ENCODE peak calls at places on chromosomes 12 and 14, in four cellular contexts. One of them, this sample, is unnamed.
A peak's percentile ranks its signal among the peaks of the same experiment; 100 is the strongest.

GRCh38 chr12:125773033-125773432 is 707.8 kb downstream of the AACS start:
- DNase-seq in IMR-90: no peak
- DNase-seq in H1: peak; percentile 82
- DNase-seq in H9: peak; percentile 88
- DNase-seq in this sample: peak; percentile 90

GRCh38 chr14:68939893-68940613 is 39.0 kb downstream of the ACTN1 start:
- DNase-seq in IMR-90: peak; percentile 97
- DNase-seq in H1: no peak
- DNase-seq in H9: no peak
- DNase-seq in this sample: peak; percentile 96

GRCh38 chr14:102192840-102193502 is 53.3 kb downstream of the WDR20 start:
- DNase-seq in IMR-90: no peak
- DNase-seq in H1: no peak
- DNase-seq in H9: no peak
- DNase-seq in this sample: no peak

GRCh38 chr14:104247336-104248202 is 109.2 kb downstream of the KIF26A start:
- DNase-seq in IMR-90: no peak
- DNase-seq in H1: no peak
- DNase-seq in H9: peak; percentile 19
- DNase-seq in this sample: no peak

GRCh38 chr14:101001311-101002069 is 98.0 kb upstream of the RTL1 start:
- DNase-seq in IMR-90: peak; percentile 89
- DNase-seq in H1: no peak
- DNase-seq in H9: no peak
- DNase-seq in this sample: no peak

GRCh38 chr12:104167519-104168458 is 29.8 kb upstream of the NFYB start:
- DNase-seq in IMR-90: no peak
- DNase-seq in H1: no peak
- DNase-seq in H9: no peak
- DNase-seq in this sample: no peak

GRCh38 chr14:53581497-53581896 is 375.1 kb downstream of the BMP4 start:
- DNase-seq in IMR-90: no peak
- DNase-seq in H1: no peak
- DNase-seq in H9: no peak
- DNase-seq in this sample: peak; percentile 90

GRCh38 chr12:57127710-57128518 is at the start of gene LRP1:
- DNase-seq in IMR-90: peak; percentile 82
- DNase-seq in H1: peak; percentile 91
- DNase-seq in H9: peak; percentile 88
- DNase-seq in this sample: peak; percentile 88

GRCh38 chr12:29752121-29752520 is 31.6 kb downstream of the TMTC1 start:
- DNase-seq in IMR-90: peak; percentile 71
- DNase-seq in H1: no peak
- DNase-seq in H9: no peak
- DNase-seq in this sample: no peak

GRCh38 chr14:22895402-22895801 is 12.4 kb downstream of the REM2 start:
- DNase-seq in IMR-90: no peak
- DNase-seq in H1: no peak
- DNase-seq in H9: no peak
- DNase-seq in this sample: no peak

GRCh38 chr14:74551001-74551400 is 57.4 kb downstream of the ISCA2 start:
- DNase-seq in IMR-90: no peak
- DNase-seq in H1: no peak
- DNase-seq in H9: no peak
- DNase-seq in this sample: no peak

GRCh38 chr14:36619853-36620252 is 37.4 kb upstream of the NKX2-8 start:
- DNase-seq in IMR-90: no peak
- DNase-seq in H1: no peak
- DNase-seq in H9: no peak
- DNase-seq in this sample: no peak

GRCh38 chr12:21945002-21945401 is 3.8 kb upstream of the ABCC9 start:
- DNase-seq in IMR-90: no peak
- DNase-seq in H1: no peak
- DNase-seq in H9: no peak
- DNase-seq in this sample: no peak

GRCh38 chr12:94266796-94267529 is 118.6 kb downstream of the PLXNC1 start:
- DNase-seq in IMR-90: peak; percentile 61
- DNase-seq in H1: no peak
- DNase-seq in H9: no peak
- DNase-seq in this sample: no peak

GRCh38 chr12:124419292-124420040 is 124.6 kb downstream of the RFLNA start:
- DNase-seq in IMR-90: peak; percentile 97
- DNase-seq in H1: no peak
- DNase-seq in H9: no peak
- DNase-seq in this sample: peak; percentile 48

GRCh38 chr12:79524507-79525148 is 166.1 kb downstream of the PAWR start:
- DNase-seq in IMR-90: no peak
- DNase-seq in H1: no peak
- DNase-seq in H9: no peak
- DNase-seq in this sample: peak; percentile 57

GRCh38 chr12:31705651-31706050 is 23.2 kb downstream of the AMN1 start:
- DNase-seq in IMR-90: no peak
- DNase-seq in H1: no peak
- DNase-seq in H9: no peak
- DNase-seq in this sample: no peak

GRCh38 chr14:58216544-58216943 is 16.6 kb downstream of the ACTR10 start:
- DNase-seq in IMR-90: peak; percentile 32
- DNase-seq in H1: no peak
- DNase-seq in H9: no peak
- DNase-seq in this sample: no peak

GRCh38 chr14:21263284-21264024 is 5.8 kb downstream of the HNRNPC start:
- DNase-seq in IMR-90: peak; percentile 49
- DNase-seq in H1: peak; percentile 19
- DNase-seq in H9: no peak
- DNase-seq in this sample: no peak

GRCh38 chr14:95875831-95876768 is 532 bp upstream of the TUNAR start:
- DNase-seq in IMR-90: no peak
- DNase-seq in H1: peak; percentile 82
- DNase-seq in H9: peak; percentile 76
- DNase-seq in this sample: peak; percentile 71

GRCh38 chr12:71297930-71298329 is 140.1 kb upstream of the TSPAN8 start:
- DNase-seq in IMR-90: no peak
- DNase-seq in H1: no peak
- DNase-seq in H9: no peak
- DNase-seq in this sample: no peak

GRCh38 chr12:91256471-91256870 is 73.9 kb upstream of the DCN start:
- DNase-seq in IMR-90: peak; percentile 59
- DNase-seq in H1: no peak
- DNase-seq in H9: no peak
- DNase-seq in this sample: no peak

GRCh38 chr12:106049105-106049504 is 89.6 kb downstream of the NUAK1 start:
- DNase-seq in IMR-90: no peak
- DNase-seq in H1: no peak
- DNase-seq in H9: no peak
- DNase-seq in this sample: no peak

GRCh38 chr12:31578632-31579031 is 12.3 kb downstream of the DENND5B start:
- DNase-seq in IMR-90: peak; percentile 49
- DNase-seq in H1: no peak
- DNase-seq in H9: no peak
- DNase-seq in this sample: no peak

GRCh38 chr12:13154851-13155250 is 41.7 kb upstream of the EMP1 start:
- DNase-seq in IMR-90: no peak
- DNase-seq in H1: no peak
- DNase-seq in H9: no peak
- DNase-seq in this sample: no peak

GRCh38 chr14:20662968-20663731 is 21.2 kb upstream of the RNASE4 start:
- DNase-seq in IMR-90: peak; percentile 55
- DNase-seq in H1: peak; percentile 96
- DNase-seq in H9: peak; percentile 91
- DNase-seq in this sample: peak; percentile 96

GRCh38 chr12:126493366-126494108 is 1428.3 kb downstream of the AACS start:
- DNase-seq in IMR-90: no peak
- DNase-seq in H1: no peak
- DNase-seq in H9: no peak
- DNase-seq in this sample: peak; percentile 47

GRCh38 chr14:92568621-92569479 is 55.3 kb downstream of the RIN3 start:
- DNase-seq in IMR-90: no peak
- DNase-seq in H1: no peak
- DNase-seq in H9: no peak
- DNase-seq in this sample: no peak

GRCh38 chr12:2553388-2554126 is 241.2 kb upstream of the FKBP4 start:
- DNase-seq in IMR-90: no peak
- DNase-seq in H1: no peak
- DNase-seq in H9: no peak
- DNase-seq in this sample: no peak

GRCh38 chr14:60760648-60761364 is 26.2 kb downstream of the MNAT1 start:
- DNase-seq in IMR-90: no peak
- DNase-seq in H1: no peak
- DNase-seq in H9: peak; percentile 51
- DNase-seq in this sample: peak; percentile 78

GRCh38 chr14:75661499-75661814 is 411 bp downstream of the TTLL5 start:
- DNase-seq in IMR-90: no peak
- DNase-seq in H1: no peak
- DNase-seq in H9: no peak
- DNase-seq in this sample: no peak

GRCh38 chr14:104346608-104347007 is 208.2 kb downstream of the KIF26A start:
- DNase-seq in IMR-90: no peak
- DNase-seq in H1: no peak
- DNase-seq in H9: peak; percentile 10
- DNase-seq in this sample: no peak

DNA sequence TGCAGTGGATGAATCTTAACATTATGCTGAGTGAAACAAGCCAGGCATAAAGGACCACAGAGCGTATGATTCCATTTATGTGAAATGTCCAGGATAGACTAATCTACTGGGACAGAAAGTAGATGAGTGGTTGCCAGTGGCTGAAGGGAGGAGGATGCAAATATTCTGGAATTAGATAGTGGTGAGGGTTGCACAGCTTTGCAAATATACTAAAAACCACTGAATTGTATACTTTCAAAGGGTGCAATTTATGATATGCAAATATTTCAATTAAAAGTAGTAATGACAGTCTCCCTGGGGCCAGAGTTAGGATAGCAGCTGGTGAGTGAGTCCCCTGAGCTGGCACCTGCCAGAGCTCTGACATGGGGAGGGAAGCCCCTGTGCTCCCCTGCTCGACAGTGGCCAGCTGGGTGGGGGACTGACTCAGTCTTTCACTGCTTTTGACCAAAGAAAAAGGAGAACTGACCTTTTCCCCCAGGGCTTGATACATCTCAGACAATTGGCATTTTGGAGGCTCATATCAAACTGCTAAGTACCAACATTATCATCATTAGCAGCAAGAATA is 116.4 kb downstream of the GCH1 start:
- DNase-seq in IMR-90: no peak
- DNase-seq in H1: no peak
- DNase-seq in H9: no peak
- DNase-seq in this sample: no peak
- H4K5ac ChIP-seq in IMR-90: no peak overlapping the region
- H4K5ac ChIP-seq in H1: no peak overlapping the region
- H4K5ac ChIP-seq in H9: no peak overlapping the region
- H4K5ac ChIP-seq in this sample: no peak overlapping the region

GRCh38 chr12:122206976-122207375 is 3.5 kb downstream of the B3GNT4 start:
- DNase-seq in IMR-90: no peak
- DNase-seq in H1: no peak
- DNase-seq in H9: no peak
- DNase-seq in this sample: no peak
- H3K23ac ChIP-seq in IMR-90: no peak overlapping the region
- H3K23ac ChIP-seq in H1: no peak overlapping the region
- H3K23ac ChIP-seq in H9: no peak overlapping the region
- H3K23ac ChIP-seq in this sample: no peak overlapping the region

GRCh38 chr12:59383426-59383822 is 212.4 kb upstream of the SLC16A7 start:
- DNase-seq in IMR-90: peak; percentile 64
- DNase-seq in H1: no peak
- DNase-seq in H9: no peak
- DNase-seq in this sample: no peak

GRCh38 chr12:59382678-59383425 is 213.0 kb upstream of the SLC16A7 start:
- DNase-seq in IMR-90: no peak
- DNase-seq in H1: no peak
- DNase-seq in H9: no peak
- DNase-seq in this sample: no peak

GRCh38 chr12:59375633-59376032 is 220.2 kb upstream of the SLC16A7 start:
- DNase-seq in IMR-90: no peak
- DNase-seq in H1: no peak
- DNase-seq in H9: no peak
- DNase-seq in this sample: no peak

GRCh38 chr12:59381106-59381505 is 214.7 kb upstream of the SLC16A7 start:
- DNase-seq in IMR-90: no peak
- DNase-seq in H1: no peak
- DNase-seq in H9: no peak
- DNase-seq in this sample: no peak
- H4K5ac ChIP-seq in IMR-90: no peak overlapping the region
- H4K5ac ChIP-seq in H1: no peak overlapping the region
- H4K5ac ChIP-seq in H9: no peak overlapping the region
- H4K5ac ChIP-seq in this sample: no peak overlapping the region

GRCh38 chr14:35406090-35406489 is 1.5 kb upstream of the NFKBIA start:
- DNase-seq in IMR-90: no peak
- DNase-seq in H1: no peak
- DNase-seq in H9: no peak
- DNase-seq in this sample: no peak

GRCh38 chr14:35406811-35407630 is 2.5 kb upstream of the NFKBIA start:
- DNase-seq in IMR-90: peak; percentile 74
- DNase-seq in H1: no peak
- DNase-seq in H9: no peak
- DNase-seq in this sample: peak; percentile 82

GRCh38 chr14:35404246-35404495 is 378 bp downstream of the NFKBIA start:
- DNase-seq in IMR-90: no peak
- DNase-seq in H1: no peak
- DNase-seq in H9: no peak
- DNase-seq in this sample: no peak

GRCh38 chr14:35404496-35405303 is at the start of gene NFKBIA:
- DNase-seq in IMR-90: peak; percentile 88
- DNase-seq in H1: peak; percentile 83
- DNase-seq in H9: peak; percentile 81
- DNase-seq in this sample: peak; percentile 90

DNA sequence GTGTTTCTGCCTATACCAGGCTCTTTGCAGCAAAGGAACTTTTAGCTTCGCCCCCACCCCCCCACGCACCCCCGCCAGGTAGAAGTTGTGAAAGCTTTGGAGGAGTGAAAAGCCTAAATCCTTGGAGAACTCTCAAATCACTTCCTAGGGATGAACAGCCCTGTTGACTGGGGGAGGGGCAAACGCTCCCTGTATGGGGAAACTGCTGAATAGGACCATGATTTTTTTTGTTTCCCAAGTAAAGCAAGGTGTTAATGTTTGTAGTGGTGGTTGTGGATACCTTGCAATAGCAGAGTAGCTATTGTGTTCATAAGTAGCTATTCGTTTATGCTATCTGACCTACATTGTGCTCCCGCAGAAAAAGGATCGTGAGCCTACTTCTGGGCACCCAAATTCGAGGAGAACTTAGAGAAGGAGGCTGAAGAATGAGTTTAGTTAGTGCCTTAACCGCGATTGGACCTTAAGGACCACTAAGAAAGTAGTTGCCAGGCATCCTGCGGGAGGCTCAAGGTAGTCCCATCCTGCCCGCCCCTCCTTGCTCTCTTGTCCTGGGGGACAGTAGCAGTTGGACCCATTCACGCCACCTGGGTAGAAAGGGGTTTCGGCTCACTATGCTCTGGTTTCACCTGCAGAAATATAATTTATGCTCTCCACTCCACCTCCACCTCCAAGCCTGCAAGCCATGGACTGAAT is 901 bp upstream of the NFKBIA start:
- DNase-seq in IMR-90: no peak
- DNase-seq in H1: no peak
- DNase-seq in H9: no peak
- DNase-seq in this sample: peak; percentile 74
- H3K23ac ChIP-seq in IMR-90: peak overlapping the region; percentile 89
- H3K23ac ChIP-seq in H1: no peak overlapping the region
- H3K23ac ChIP-seq in H9: no peak overlapping the region
- H3K23ac ChIP-seq in this sample: peak overlapping the region; percentile 68

This sample was measured in mesendoderm.